ENCODE peak calls at places on chromosome 15, in five cellular contexts. U is WERI-Rb-1, R is uterus, N is cardiac muscle cell, K is hepatocyte. J is an unnamed sample.

GRCh38 chr15:73988075-73988969 is 3.8 kb downstream of the STOML1 start:
- DNase-seq in U (no peak), R (no peak), K (no peak), N (no peak), J (no peak)

GRCh38 chr15:88243895-88244787 is 12.4 kb downstream of the NTRK3 start:
- DNase-seq in U (peak; percentile 50), K (peak; percentile 40), N (peak; percentile 64), R (no peak), J (no peak)

GRCh38 chr15:72198410-72199270 is 1.1 kb upstream of the GRAMD2A start:
- DNase-seq in U (no peak), R (no peak), N (no peak), K (no peak), J (no peak)

GRCh38 chr15:52783191-52783829 is 6.8 kb downstream of the ONECUT1 start:
- DNase-seq in R (no peak), U (no peak), K (peak; percentile 68), N (peak; percentile 33), J (no peak)

GRCh38 chr15:29126208-29126536 is 143.4 kb downstream of the NSMCE3 start:
- DNase-seq in R (no peak), N (no peak), K (no peak), U (no peak), J (no peak)

GRCh38 chr15:78841307-78841706 is 30.0 kb upstream of the ADAMTS7 start:
- DNase-seq in N (no peak), U (no peak), K (no peak), R (no peak), J (no peak)

GRCh38 chr15:71341811-71342550 is 226.7 kb downstream of the THSD4 start:
- DNase-seq in N (no peak), K (no peak), U (no peak), R (no peak), J (no peak)

GRCh38 chr15:89363133-89363532 is 28.5 kb upstream of the POLG start:
- DNase-seq in N (no peak), R (no peak), U (no peak), K (no peak), J (no peak)

GRCh38 chr15:77028451-77029165 is 33.7 kb downstream of the PSTPIP1 start:
- DNase-seq in U (no peak), R (peak; percentile 9), N (no peak), K (no peak), J (no peak)

GRCh38 chr15:84586641-84587160 is 14.1 kb upstream of the ZSCAN2 start:
- DNase-seq in R (no peak), K (no peak), U (no peak), N (peak; percentile 11), J (no peak)

GRCh38 chr15:50241684-50242450 is 23.7 kb downstream of the HDC start:
- DNase-seq in K (no peak), R (no peak), U (no peak), N (no peak), J (no peak)

GRCh38 chr15:41650806-41651205 is 9.4 kb upstream of the MGA start:
- DNase-seq in U (no peak), K (no peak), N (no peak), R (no peak), J (no peak)

GRCh38 chr15:86829251-86829650 is 749.6 kb downstream of the AGBL1 start:
- DNase-seq in U (no peak), R (no peak), K (no peak), N (no peak), J (no peak)

GRCh38 chr15:77387355-77388105 is 32.4 kb downstream of the PEAK1 start:
- DNase-seq in K (no peak), U (no peak), N (peak; percentile 18), R (no peak), J (no peak)

GRCh38 chr15:25527118-25527517 is 88.3 kb upstream of the UBE3A start:
- DNase-seq in K (no peak), N (no peak), R (no peak), U (no peak), J (no peak)

GRCh38 chr15:98745650-98746374 is 97.5 kb downstream of the IGF1R start:
- DNase-seq in N (peak; percentile 35), U (no peak), R (no peak), K (no peak), J (no peak)

GRCh38 chr15:60840306-60840702 is 361.4 kb upstream of the ICE2 start:
- DNase-seq in R (no peak), U (no peak), K (peak; percentile 33), N (peak; percentile 14), J (peak; percentile 38)

GRCh38 chr15:92049290-92050008 is 195.9 kb downstream of the SLCO3A1 start:
- DNase-seq in K (no peak), N (peak; percentile 18), U (no peak), R (no peak), J (no peak)

GRCh38 chr15:37973856-37974255 is 39.4 kb downstream of the TMCO5A start:
- DNase-seq in N (no peak), K (no peak), U (no peak), R (no peak), J (no peak)

GRCh38 chr15:40789999-40790398 is 16.9 kb upstream of the ZFYVE19 start:
- DNase-seq in R (no peak), U (peak; percentile 55), K (no peak), N (no peak), J (no peak)

GRCh38 chr15:70627734-70628541 is 135.4 kb downstream of the UACA start:
- DNase-seq in U (peak; percentile 25), N (peak; percentile 19), K (no peak), R (no peak), J (no peak)

GRCh38 chr15:91881551-91882297 is 28.2 kb downstream of the SLCO3A1 start:
- DNase-seq in K (no peak), U (no peak), N (no peak), R (no peak), J (no peak)

GRCh38 chr15:70799667-70800450 is 36.5 kb upstream of the UACA start:
- DNase-seq in N (peak; percentile 99), K (peak; percentile 49), U (no peak), R (no peak), J (peak; percentile 50)

GRCh38 chr15:34331809-34332208 is 5.8 kb downstream of the SLC12A6 start:
- DNase-seq in U (no peak), N (no peak), K (no peak), R (no peak), J (no peak)

GRCh38 chr15:44956388-44956787 is at the start of gene TERB2:
- DNase-seq in N (no peak), R (no peak), K (no peak), U (no peak), J (no peak)

GRCh38 chr15:25717116-25717755 is 145.9 kb downstream of the ATP10A start:
- DNase-seq in U (no peak), K (no peak), R (no peak), N (peak; percentile 34), J (no peak)

GRCh38 chr15:62121273-62122015 is 43.6 kb downstream of the C2CD4B start:
- DNase-seq in K (no peak), U (no peak), R (no peak), N (no peak), J (no peak)

GRCh38 chr15:62118446-62118964 is 46.6 kb downstream of the C2CD4B start:
- DNase-seq in U (peak; percentile 21), K (no peak), R (no peak), N (no peak), J (no peak)

GRCh38 chr15:62120776-62121175 is 44.3 kb downstream of the C2CD4B start:
- DNase-seq in N (no peak), U (no peak), R (no peak), K (no peak), J (no peak)

GRCh38 chr15:62119926-62120273 is 45.2 kb downstream of the C2CD4B start:
- DNase-seq in N (no peak), R (no peak), K (no peak), U (no peak), J (no peak)

DNA sequence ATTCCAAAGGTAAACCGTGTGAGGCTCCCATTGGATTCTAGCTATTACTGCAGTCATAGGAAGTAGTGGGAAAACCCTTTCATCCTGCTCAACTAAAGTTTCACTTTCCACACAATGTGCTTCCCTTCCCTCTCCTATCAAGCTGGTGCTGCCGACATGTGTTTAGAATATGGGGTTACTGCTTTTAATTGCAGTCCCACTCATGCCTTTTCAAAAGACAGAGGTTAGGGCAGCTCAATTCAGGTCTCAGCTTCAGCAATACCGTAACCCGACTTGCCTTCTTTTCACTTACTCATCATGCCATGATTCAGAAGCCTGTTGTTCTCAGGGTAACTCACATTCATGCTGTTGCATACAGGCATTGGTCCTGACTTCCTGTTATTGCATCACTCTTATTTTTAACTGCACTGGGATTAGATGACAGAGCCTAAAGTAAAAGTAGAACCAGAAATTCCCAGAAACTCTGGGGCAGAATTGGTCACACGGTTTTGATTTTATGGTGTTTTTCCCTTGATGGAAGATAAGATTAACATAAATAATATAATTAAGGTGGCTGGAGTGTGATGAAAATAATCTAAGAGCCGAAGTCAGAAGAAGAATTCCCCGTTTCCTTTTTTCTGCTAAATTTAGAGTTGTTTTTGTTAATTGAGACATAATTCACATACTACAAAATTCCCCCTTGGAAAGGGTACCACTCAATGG is 45.7 kb downstream of the C2CD4B start:
- DNase-seq in R (no peak), U (no peak), N (peak; percentile 95), K (peak; percentile 73), J (no peak)
- H3K4me3 ChIP-seq in R (peak overlapping the region; percentile 19), U (peak overlapping the region; percentile 15), N (no peak overlapping the region), K (no peak overlapping the region), J (no peak overlapping the region)

GRCh38 chr15:58483316-58483715 is 51.5 kb downstream of the LIPC start:
- DNase-seq in N (no peak), U (no peak), K (no peak), R (no peak), J (no peak)
- H3K4me3 ChIP-seq in N (no peak overlapping the region), U (no peak overlapping the region), K (no peak overlapping the region), R (no peak overlapping the region), J (no peak overlapping the region)

DNA sequence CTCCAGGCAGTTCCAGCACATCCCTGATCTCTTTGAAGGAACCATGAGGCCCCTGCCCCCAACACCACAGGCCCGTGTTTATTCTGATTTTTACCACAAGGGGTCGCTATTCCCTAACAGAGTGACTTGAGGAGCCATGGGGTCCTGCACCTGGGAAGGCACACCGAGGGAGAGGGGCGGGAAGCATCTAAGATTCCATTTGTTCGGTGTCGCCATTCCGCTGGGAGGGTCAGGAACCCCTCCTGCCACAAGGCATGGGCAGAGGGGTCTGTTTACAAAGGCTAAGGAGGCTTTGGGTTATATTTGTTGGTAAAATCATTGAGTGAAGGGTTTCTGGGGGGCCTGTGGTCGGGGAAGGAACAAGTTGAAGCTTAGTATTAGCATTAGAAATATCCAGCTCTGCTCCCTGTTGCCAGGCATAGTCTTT is 77.1 kb downstream of the WDR76 start:
- DNase-seq in R (peak; percentile 20), U (peak; percentile 82), N (peak; percentile 75), K (peak; percentile 81), J (peak; percentile 82)
- H3K4me3 ChIP-seq in R (no peak overlapping the region), U (no peak overlapping the region), N (no peak overlapping the region), K (no peak overlapping the region), J (no peak overlapping the region)

GRCh38 chr15:90529008-90529368 is 735 bp upstream of the CRTC3 start:
- DNase-seq in U (no peak), K (no peak), R (no peak), N (no peak), J (no peak)
- H3K4me3 ChIP-seq in U (peak overlapping the region; percentile 78), K (no peak overlapping the region), R (peak overlapping the region; percentile 45), N (no peak overlapping the region), J (peak overlapping the region; percentile 87)

GRCh38 chr15:66196565-66196964 is 57.0 kb downstream of the MEGF11 start:
- DNase-seq in R (no peak), K (no peak), U (no peak), N (no peak), J (no peak)
- H3K4me3 ChIP-seq in R (no peak overlapping the region), K (no peak overlapping the region), U (no peak overlapping the region), N (no peak overlapping the region), J (no peak overlapping the region)

J was measured in Caco-2.